ENCODE peak calls at places on chromosomes 6 and 20, in seven cellular contexts. M, P, W, V, F, R and Q are unnamed samples. For H3K27me3, the result is how much of the 10 kb centered on the place peaks cover.

GRCh38 chr20:33343521-33343920 is 57.8 kb downstream of the CDK5RAP1 start:
- DNase-seq in W (no peak), V (no peak), F (no peak), M (no peak), P (no peak), R (no peak), Q (no peak)

GRCh38 chr6:3389390-3390167 is 67.3 kb downstream of the SLC22A23 start:
- DNase-seq in F (no peak), M (no peak), R (peak), P (no peak), V (no peak), W (peak), Q (peak)

GRCh38 chr20:40868568-40869223 is 159.9 kb upstream of the TOP1 start:
- DNase-seq in F (peak), V (no peak), R (peak), W (peak), P (no peak), M (no peak), Q (no peak)

GRCh38 chr6:7910654-7911344 is at the start of gene TXNDC5:
- DNase-seq in F (peak), P (peak), R (peak), V (peak), M (peak), W (peak), Q (peak)

GRCh38 chr6:139764498-139764986 is 390.1 kb upstream of the CITED2 start:
- DNase-seq in M (no peak), W (peak), R (peak), F (peak), P (no peak), V (peak), Q (peak)

GRCh38 chr20:50346372-50347347 is 156.0 kb downstream of the CEBPB start:
- DNase-seq in M (no peak), W (peak), F (peak), R (peak), V (peak), P (no peak), Q (peak)

GRCh38 chr20:57874141-57874540 is 164.3 kb upstream of the PMEPA1 start:
- DNase-seq in M (no peak), P (no peak), F (no peak), R (no peak), W (no peak), V (no peak), Q (no peak)

GRCh38 chr6:108163644-108164536 is 1.9 kb upstream of the NR2E1 start:
- DNase-seq in R (no peak), W (no peak), M (peak), F (no peak), V (no peak), P (peak), Q (peak)

GRCh38 chr6:144149558-144149893 is 791 bp upstream of the STX11 start:
- DNase-seq in F (no peak), M (no peak), R (no peak), P (peak), W (no peak), V (no peak), Q (no peak)

GRCh38 chr6:135212935-135213334 is 31.8 kb downstream of the MYB start:
- DNase-seq in R (peak), V (peak), P (no peak), W (peak), M (no peak), F (no peak), Q (peak)

GRCh38 chr20:25040438-25040831 is 17.5 kb downstream of the ACSS1 start:
- DNase-seq in V (peak), F (peak), R (peak), M (no peak), P (no peak), W (peak), Q (peak)

GRCh38 chr20:59571591-59572314 is 32.6 kb upstream of the PHACTR3 start:
- DNase-seq in P (peak), F (peak), V (peak), R (peak), M (peak), W (peak), Q (peak)

GRCh38 chr6:150503586-150504339 is 95.9 kb upstream of the PLEKHG1 start:
- DNase-seq in V (no peak), W (no peak), P (no peak), M (no peak), R (no peak), F (no peak), Q (no peak)

GRCh38 chr6:10416863-10417641 is 2.2 kb upstream of the TFAP2A start:
- DNase-seq in F (no peak), M (peak), W (no peak), V (no peak), P (peak), R (no peak), Q (peak)

GRCh38 chr20:5734559-5735137 is 15.6 kb upstream of the SHLD1 start:
- DNase-seq in V (peak), P (no peak), F (no peak), W (peak), R (peak), M (no peak), Q (peak)

GRCh38 chr6:130872250-130873095 is 45.3 kb downstream of the SMLR1 start:
- DNase-seq in F (peak), W (peak), P (peak), V (peak), M (peak), R (peak), Q (peak)

GRCh38 chr20:2759143-2759542 is 41.3 kb downstream of the CPXM1 start:
- DNase-seq in V (no peak), M (no peak), R (no peak), P (no peak), F (no peak), W (no peak), Q (no peak)

GRCh38 chr6:136012198-136012884 is 160.8 kb downstream of the PDE7B start:
- DNase-seq in W (peak), F (no peak), M (no peak), V (peak), P (no peak), R (peak), Q (no peak)

GRCh38 chr6:84766118-84766683 is 1.8 kb upstream of the TBX18 start:
- DNase-seq in V (no peak), P (peak), M (peak), F (no peak), R (no peak), W (no peak), Q (no peak)

GRCh38 chr20:64038579-64039292 is 2.8 kb downstream of the C20orf204 start:
- DNase-seq in F (peak), R (peak), W (peak), P (peak), M (peak), V (peak), Q (peak)

DNA sequence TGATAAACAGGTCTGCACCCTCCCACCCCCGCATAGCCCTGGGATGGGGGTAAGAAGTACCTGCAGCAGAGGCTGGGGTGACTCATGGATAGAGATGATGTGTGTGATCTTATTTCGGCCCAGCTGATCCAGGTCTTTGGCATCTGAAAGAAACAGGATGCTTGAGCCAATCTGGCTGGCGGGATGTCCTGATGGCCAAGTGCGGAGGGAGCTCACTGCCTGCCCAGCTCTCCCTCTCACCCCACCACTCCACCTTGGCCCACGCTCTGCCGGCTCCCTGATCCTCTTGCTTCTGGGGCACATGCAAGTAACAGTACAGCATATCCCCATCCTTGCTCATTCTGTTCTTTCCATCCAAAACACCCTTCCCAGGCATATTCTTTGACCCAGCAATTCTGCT is 3.3 kb downstream of the DUSP15 start:
- DNase-seq in M (no peak), W (no peak), V (no peak), P (no peak), R (no peak), F (no peak), Q (no peak)
- H3K4me3 ChIP-seq in M (no peak), W (no peak), V (no peak), P (no peak), R (no peak), F (no peak), Q (no peak)

GRCh38 chr6:28213213-28213523 is 11.9 kb upstream of the ZSCAN9 start:
- DNase-seq in R (no peak), F (no peak), P (no peak), M (no peak), V (no peak), W (no peak), Q (no peak)
- H3K27me3 ChIP-seq in R (under half), F (half or more), P (half or more), M (half or more), V (under half), W (under half), Q (under half)

DNA sequence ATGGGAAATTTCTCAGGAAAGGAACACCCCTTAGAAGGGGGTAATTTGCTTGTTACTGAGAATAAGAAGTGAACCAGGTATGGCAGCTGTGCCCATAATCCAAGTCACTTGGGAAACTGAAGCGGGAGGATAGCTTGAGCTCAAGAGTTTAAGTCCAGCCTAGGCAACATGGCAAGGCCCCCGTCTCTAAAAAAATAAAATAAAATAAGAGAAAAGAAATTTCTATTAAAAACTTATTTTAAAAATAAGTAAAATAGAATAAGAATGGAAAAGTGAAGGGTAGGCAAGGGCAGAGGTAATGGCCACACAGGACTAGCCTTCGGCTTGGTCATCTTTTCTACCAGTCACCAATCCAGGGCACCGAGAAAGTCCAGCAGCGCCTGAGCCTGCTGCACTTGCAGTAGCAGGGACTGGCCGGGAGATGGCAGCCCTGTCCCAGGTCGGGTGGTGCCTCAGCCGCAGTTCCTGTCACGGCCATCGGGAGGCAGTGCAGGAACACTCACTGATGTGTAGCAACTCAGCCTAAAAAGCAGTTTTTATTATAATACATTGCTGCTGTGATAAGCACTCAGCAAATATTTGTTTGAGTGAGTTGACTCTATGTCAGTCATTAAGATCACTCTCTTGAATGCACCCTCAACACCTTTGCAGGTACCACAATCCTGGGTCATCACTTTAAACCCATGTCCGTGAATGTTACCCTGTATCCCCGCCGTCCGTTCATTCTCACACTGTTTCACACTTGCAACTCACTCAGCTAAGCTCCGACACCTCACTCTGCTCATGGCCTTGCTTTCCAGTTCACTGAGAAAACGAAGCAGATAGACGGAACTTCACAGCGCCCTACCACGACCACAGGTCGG is 23.2 kb upstream of the GCM1 start:
- DNase-seq in W (peak), F (peak), M (peak), R (peak), V (peak), P (peak), Q (peak)
- H2AFZ ChIP-seq in W (peak), F (no peak), M (no peak), R (no peak), V (no peak), P (peak), Q (no peak)

DNA sequence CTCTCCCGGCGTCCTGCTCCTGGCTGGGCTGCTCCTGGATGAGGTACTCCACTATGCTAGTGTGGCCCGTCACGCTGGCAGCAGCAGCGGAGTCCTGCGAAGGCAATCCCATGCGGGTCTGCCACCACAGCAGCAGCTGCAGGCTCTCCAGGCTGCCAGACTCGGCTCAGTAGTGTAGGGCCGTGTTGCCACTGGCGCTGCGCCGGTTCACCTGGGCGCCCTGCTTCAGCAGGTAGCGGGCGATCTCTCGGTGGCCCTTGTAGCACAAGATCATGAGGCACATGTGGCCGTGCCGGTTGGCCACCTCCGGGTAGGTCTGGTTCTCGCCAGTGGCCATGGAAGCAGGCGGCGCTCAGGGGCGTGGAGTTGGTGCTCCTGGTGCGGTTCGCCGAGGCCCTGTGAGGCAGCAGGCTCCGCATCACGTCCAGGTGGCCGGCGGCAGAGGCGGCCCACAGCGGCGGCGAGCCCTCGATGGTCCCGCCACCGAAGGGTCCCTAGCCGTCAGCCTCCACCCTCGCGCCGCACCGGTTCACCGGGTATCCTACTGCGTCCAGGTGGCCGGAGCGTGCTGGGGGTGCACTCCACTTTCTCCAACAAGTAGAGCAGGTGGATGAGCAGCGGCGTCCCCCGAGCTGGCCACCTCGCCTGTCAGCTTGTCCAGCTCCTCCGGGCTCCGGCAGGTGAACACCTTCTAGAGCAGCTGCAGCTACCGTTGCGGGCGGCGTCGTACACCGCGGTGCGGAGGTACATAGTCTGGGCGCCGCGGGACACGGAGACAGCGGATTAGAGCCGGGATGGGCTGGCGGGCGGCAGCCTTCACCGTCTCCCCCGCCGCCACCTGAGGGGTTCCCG is 19.8 kb downstream of the RFPL4B start:
- DNase-seq in F (no peak), R (no peak), W (no peak), P (no peak), V (no peak), M (no peak), Q (no peak)
- H3K4me3 ChIP-seq in F (no peak), R (no peak), W (no peak), P (no peak), V (no peak), M (no peak), Q (no peak)

GRCh38 chr6:27295301-27296079 is 16.6 kb downstream of the POM121L2 start:
- DNase-seq in V (peak), F (peak), M (peak), R (peak), P (peak), W (peak), Q (peak)

GRCh38 chr6:27296106-27296783 is 15.8 kb downstream of the POM121L2 start:
- DNase-seq in F (peak), W (peak), V (peak), P (peak), R (peak), M (peak), Q (peak)

GRCh38 chr6:27297484-27297856 is 14.6 kb downstream of the POM121L2 start:
- DNase-seq in R (no peak), V (no peak), M (no peak), P (no peak), F (no peak), W (no peak), Q (no peak)

GRCh38 chr6:27294409-27294808 is 17.7 kb downstream of the POM121L2 start:
- DNase-seq in F (no peak), M (no peak), P (peak), V (peak), R (no peak), W (no peak), Q (peak)

DNA sequence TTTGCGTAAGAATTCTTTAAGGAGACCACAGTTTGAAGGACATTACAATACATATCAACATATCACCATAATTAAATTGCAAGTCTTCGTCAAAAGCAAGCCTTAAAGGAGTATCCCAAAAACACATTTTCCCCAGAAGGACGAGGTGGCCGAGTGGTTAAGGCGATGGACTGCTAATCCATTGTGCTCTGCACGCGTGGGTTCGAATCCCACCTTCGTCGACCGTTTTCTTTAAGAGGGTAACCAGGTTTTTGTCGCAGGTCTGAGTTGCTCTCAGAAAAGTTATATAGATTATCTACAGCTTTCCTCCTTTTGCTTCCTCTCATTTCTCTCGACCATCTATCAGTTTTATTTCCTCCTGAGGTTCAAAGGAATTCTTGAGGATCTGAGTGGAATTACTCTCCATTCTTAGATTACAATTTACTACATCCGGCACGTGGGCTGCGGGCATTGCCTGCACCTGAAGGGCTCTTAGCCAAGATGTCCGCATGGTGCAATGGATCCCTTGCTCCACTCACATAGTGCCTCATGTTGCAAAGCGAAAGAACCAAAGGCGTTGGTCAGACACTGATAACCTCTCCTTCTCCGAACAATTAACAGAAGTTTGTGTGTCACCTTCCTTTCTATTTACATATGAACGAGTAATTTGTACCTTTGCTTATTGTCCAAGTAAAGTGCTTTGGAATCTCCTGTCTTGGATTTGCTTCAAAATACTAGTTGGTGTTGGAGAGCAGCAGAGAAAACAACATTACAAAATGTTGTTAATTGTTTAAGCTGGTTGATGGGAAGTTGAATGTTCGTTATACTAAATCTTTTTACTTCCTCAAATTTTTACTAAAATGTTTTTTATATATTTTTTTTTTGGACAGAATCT is 14.0 kb downstream of the POM121L2 start:
- DNase-seq in W (peak), R (peak), P (peak), M (peak), F (peak), V (peak), Q (peak)
- H3K27me3 ChIP-seq in W (under half), R (under half), P (half or more), M (under half), F (under half), V (under half), Q (under half)

DNA sequence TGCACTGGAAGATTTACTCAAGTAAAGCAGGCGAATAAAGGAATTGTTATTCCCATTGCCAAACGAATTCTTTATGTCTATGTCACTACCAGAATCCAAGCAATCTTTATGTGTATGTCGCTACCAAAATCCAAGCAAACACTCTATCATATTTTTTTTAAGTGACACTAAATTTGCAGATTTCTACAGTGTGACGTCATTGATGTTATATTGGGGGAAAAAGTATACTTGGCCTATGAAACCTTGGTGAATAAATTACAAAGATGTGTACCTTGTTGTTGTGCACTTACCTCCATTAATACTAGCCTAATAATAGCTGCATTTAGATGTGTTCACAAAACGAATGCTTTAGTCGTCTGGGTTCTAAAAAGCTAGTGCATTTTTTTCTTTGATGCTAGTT is 957 bp downstream of the TTK start:
- DNase-seq in M (no peak), F (no peak), V (no peak), R (no peak), P (no peak), W (no peak), Q (no peak)
- H2AFZ ChIP-seq in M (no peak), F (no peak), V (no peak), R (peak), P (no peak), W (no peak), Q (peak)

DNA sequence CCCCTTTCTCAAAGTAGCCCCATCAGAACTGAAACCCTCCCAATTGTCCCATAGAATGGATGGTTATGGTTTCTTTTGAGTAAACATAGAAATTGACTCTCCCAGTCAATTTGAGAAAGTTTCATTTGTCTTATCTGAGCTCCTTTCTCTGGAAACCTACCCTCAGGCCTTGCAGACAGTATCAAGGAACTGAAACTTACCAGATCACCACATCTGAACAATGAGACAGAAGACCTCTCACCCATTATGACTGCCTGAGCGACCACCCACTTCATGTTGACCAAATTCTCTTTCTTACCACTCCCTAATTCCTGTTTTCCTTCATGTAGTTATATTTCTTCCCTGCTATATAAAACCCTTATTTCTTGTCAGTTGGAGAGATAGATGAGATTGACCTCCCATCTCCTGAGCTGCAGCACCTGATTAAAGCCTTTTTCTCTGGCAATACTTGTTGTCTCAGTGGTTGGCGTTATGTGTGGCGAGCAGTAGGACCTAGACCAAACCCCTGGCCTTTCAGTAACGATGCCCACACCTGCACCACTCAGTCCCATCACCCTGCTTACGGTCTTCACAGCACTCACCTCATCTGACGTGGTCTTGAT is 138.9 kb downstream of the ZNF217 start:
- DNase-seq in F (no peak), V (no peak), R (no peak), P (no peak), W (no peak), M (no peak), Q (no peak)
- H3K4me3 ChIP-seq in F (no peak), V (no peak), R (no peak), P (no peak), W (no peak), M (no peak), Q (no peak)